ENCODE peak calls at places on chromosomes 4 and X, in seven cellular contexts. One of them, this sample, is unnamed.

GRCh38 chrX:1592863-1593201 is 1.4 kb downstream of the AKAP17A start:
- DNase-seq in foreskin fibroblast: peak; percentile 12
- DNase-seq in pancreas: no peak
- DNase-seq in uterus: no peak
- DNase-seq in CD8-positive, alpha-beta T cell: no peak
- DNase-seq in brain microvascular endothelial cell: no peak
- DNase-seq in MCF 10A: no peak
- DNase-seq in this sample: no peak

GRCh38 chrX:72621619-72622485 is 49.2 kb upstream of the HDAC8 start:
- DNase-seq in foreskin fibroblast: peak; percentile 58
- DNase-seq in pancreas: no peak
- DNase-seq in uterus: no peak
- DNase-seq in CD8-positive, alpha-beta T cell: no peak
- DNase-seq in brain microvascular endothelial cell: peak; percentile 32
- DNase-seq in MCF 10A: peak; percentile 47
- DNase-seq in this sample: no peak

GRCh38 chrX:42934020-42934701 is 156.2 kb upstream of the PPP1R2C start:
- DNase-seq in foreskin fibroblast: no peak
- DNase-seq in pancreas: no peak
- DNase-seq in uterus: no peak
- DNase-seq in CD8-positive, alpha-beta T cell: peak; percentile 11
- DNase-seq in brain microvascular endothelial cell: no peak
- DNase-seq in MCF 10A: no peak
- DNase-seq in this sample: no peak

GRCh38 chr4:4761128-4761991 is 98.1 kb upstream of the MSX1 start:
- DNase-seq in foreskin fibroblast: no peak
- DNase-seq in pancreas: no peak
- DNase-seq in uterus: no peak
- DNase-seq in CD8-positive, alpha-beta T cell: no peak
- DNase-seq in brain microvascular endothelial cell: no peak
- DNase-seq in MCF 10A: no peak
- DNase-seq in this sample: peak; percentile 28

GRCh38 chr4:112560084-112560483 is 44.1 kb upstream of the NEUROG2 start:
- DNase-seq in foreskin fibroblast: no peak
- DNase-seq in pancreas: no peak
- DNase-seq in uterus: no peak
- DNase-seq in CD8-positive, alpha-beta T cell: no peak
- DNase-seq in brain microvascular endothelial cell: no peak
- DNase-seq in MCF 10A: no peak
- DNase-seq in this sample: no peak

GRCh38 chr4:84151574-84151973 is 347.5 kb downstream of the NKX6-1 start:
- DNase-seq in foreskin fibroblast: no peak
- DNase-seq in pancreas: peak; percentile 18
- DNase-seq in uterus: no peak
- DNase-seq in CD8-positive, alpha-beta T cell: no peak
- DNase-seq in brain microvascular endothelial cell: no peak
- DNase-seq in MCF 10A: peak; percentile 26
- DNase-seq in this sample: no peak

GRCh38 chr4:73947239-73947985 is 34.4 kb downstream of the PF4 start:
- DNase-seq in foreskin fibroblast: no peak
- DNase-seq in pancreas: no peak
- DNase-seq in uterus: no peak
- DNase-seq in CD8-positive, alpha-beta T cell: no peak
- DNase-seq in brain microvascular endothelial cell: no peak
- DNase-seq in MCF 10A: no peak
- DNase-seq in this sample: no peak

GRCh38 chr4:71713611-71714203 is 70.2 kb downstream of the GC start:
- DNase-seq in foreskin fibroblast: peak; percentile 14
- DNase-seq in pancreas: no peak
- DNase-seq in uterus: no peak
- DNase-seq in CD8-positive, alpha-beta T cell: no peak
- DNase-seq in brain microvascular endothelial cell: no peak
- DNase-seq in MCF 10A: peak; percentile 62
- DNase-seq in this sample: no peak

GRCh38 chrX:134634691-134635090 is 23.6 kb downstream of the PLAC1 start:
- DNase-seq in foreskin fibroblast: peak; percentile 52
- DNase-seq in pancreas: no peak
- DNase-seq in uterus: no peak
- DNase-seq in CD8-positive, alpha-beta T cell: no peak
- DNase-seq in brain microvascular endothelial cell: no peak
- DNase-seq in MCF 10A: no peak
- DNase-seq in this sample: no peak

GRCh38 chr4:98517444-98518021 is 140.9 kb downstream of the TSPAN5 start:
- DNase-seq in foreskin fibroblast: peak; percentile 35
- DNase-seq in pancreas: no peak
- DNase-seq in uterus: no peak
- DNase-seq in CD8-positive, alpha-beta T cell: no peak
- DNase-seq in brain microvascular endothelial cell: peak; percentile 32
- DNase-seq in MCF 10A: no peak
- DNase-seq in this sample: no peak

GRCh38 chr4:140096921-140097320 is 57.1 kb downstream of the MAML3 start:
- DNase-seq in foreskin fibroblast: no peak
- DNase-seq in pancreas: no peak
- DNase-seq in uterus: no peak
- DNase-seq in CD8-positive, alpha-beta T cell: no peak
- DNase-seq in brain microvascular endothelial cell: no peak
- DNase-seq in MCF 10A: no peak
- DNase-seq in this sample: no peak

GRCh38 chr4:6196324-6196723 is 4.0 kb downstream of the JAKMIP1 start:
- DNase-seq in foreskin fibroblast: no peak
- DNase-seq in pancreas: no peak
- DNase-seq in uterus: no peak
- DNase-seq in CD8-positive, alpha-beta T cell: no peak
- DNase-seq in brain microvascular endothelial cell: no peak
- DNase-seq in MCF 10A: no peak
- DNase-seq in this sample: no peak

GRCh38 chrX:134459683-134460004 is 321 bp upstream of the HPRT1 start:
- DNase-seq in foreskin fibroblast: no peak
- DNase-seq in pancreas: no peak
- DNase-seq in uterus: no peak
- DNase-seq in CD8-positive, alpha-beta T cell: no peak
- DNase-seq in brain microvascular endothelial cell: peak; percentile 20
- DNase-seq in MCF 10A: peak; percentile 28
- DNase-seq in this sample: no peak

GRCh38 chrX:21490341-21490740 is 116.1 kb downstream of the CNKSR2 start:
- DNase-seq in foreskin fibroblast: no peak
- DNase-seq in pancreas: no peak
- DNase-seq in uterus: no peak
- DNase-seq in CD8-positive, alpha-beta T cell: no peak
- DNase-seq in brain microvascular endothelial cell: no peak
- DNase-seq in MCF 10A: no peak
- DNase-seq in this sample: no peak

GRCh38 chr4:1010522-1011021 is 854 bp upstream of the FGFRL1 start:
- DNase-seq in foreskin fibroblast: peak; percentile 90
- DNase-seq in pancreas: peak; percentile 68
- DNase-seq in uterus: peak; percentile 73
- DNase-seq in CD8-positive, alpha-beta T cell: peak; percentile 62
- DNase-seq in brain microvascular endothelial cell: peak; percentile 55
- DNase-seq in MCF 10A: peak; percentile 91
- DNase-seq in this sample: no peak

GRCh38 chr4:71303850-71304249 is 35.0 kb upstream of the SLC4A4 start:
- DNase-seq in foreskin fibroblast: no peak
- DNase-seq in pancreas: no peak
- DNase-seq in uterus: no peak
- DNase-seq in CD8-positive, alpha-beta T cell: no peak
- DNase-seq in brain microvascular endothelial cell: no peak
- DNase-seq in MCF 10A: no peak
- DNase-seq in this sample: no peak

GRCh38 chrX:53674581-53674980 is 11.9 kb downstream of the HUWE1 start:
- DNase-seq in foreskin fibroblast: no peak
- DNase-seq in pancreas: no peak
- DNase-seq in uterus: no peak
- DNase-seq in CD8-positive, alpha-beta T cell: no peak
- DNase-seq in brain microvascular endothelial cell: no peak
- DNase-seq in MCF 10A: no peak
- DNase-seq in this sample: no peak

GRCh38 chr4:38856524-38857337 is at the start of gene TLR6:
- DNase-seq in foreskin fibroblast: no peak
- DNase-seq in pancreas: peak; percentile 57
- DNase-seq in uterus: no peak
- DNase-seq in CD8-positive, alpha-beta T cell: peak; percentile 64
- DNase-seq in brain microvascular endothelial cell: peak; percentile 72
- DNase-seq in MCF 10A: peak; percentile 83
- DNase-seq in this sample: peak; percentile 54

GRCh38 chr4:180909279-180909678 is 1333.9 kb upstream of the TENM3 start:
- DNase-seq in foreskin fibroblast: no peak
- DNase-seq in pancreas: no peak
- DNase-seq in uterus: no peak
- DNase-seq in CD8-positive, alpha-beta T cell: no peak
- DNase-seq in brain microvascular endothelial cell: no peak
- DNase-seq in MCF 10A: peak; percentile 48
- DNase-seq in this sample: no peak

GRCh38 chr4:147518846-147519767 is 38.2 kb downstream of the EDNRA start:
- DNase-seq in foreskin fibroblast: peak; percentile 63
- DNase-seq in pancreas: peak; percentile 65
- DNase-seq in uterus: peak; percentile 40
- DNase-seq in CD8-positive, alpha-beta T cell: peak; percentile 37
- DNase-seq in brain microvascular endothelial cell: peak; percentile 81
- DNase-seq in MCF 10A: peak; percentile 77
- DNase-seq in this sample: peak; percentile 33

GRCh38 chr4:75733369-75733768 is 9.0 kb downstream of the USO1 start:
- DNase-seq in foreskin fibroblast: no peak
- DNase-seq in pancreas: no peak
- DNase-seq in uterus: no peak
- DNase-seq in CD8-positive, alpha-beta T cell: no peak
- DNase-seq in brain microvascular endothelial cell: no peak
- DNase-seq in MCF 10A: no peak
- DNase-seq in this sample: no peak

GRCh38 chr4:155005395-155006087 is 202.9 kb upstream of the NPY2R start:
- DNase-seq in foreskin fibroblast: peak; percentile 7
- DNase-seq in pancreas: no peak
- DNase-seq in uterus: no peak
- DNase-seq in CD8-positive, alpha-beta T cell: no peak
- DNase-seq in brain microvascular endothelial cell: peak; percentile 42
- DNase-seq in MCF 10A: peak; percentile 63
- DNase-seq in this sample: no peak
- TF ChIP-seq CTCF in foreskin fibroblast: no peak
- TF ChIP-seq CTCF in pancreas: no peak
- TF ChIP-seq CTCF in uterus: no peak
- TF ChIP-seq CTCF in CD8-positive, alpha-beta T cell: no peak
- TF ChIP-seq CTCF in brain microvascular endothelial cell: no peak
- TF ChIP-seq CTCF in MCF 10A: no peak
- TF ChIP-seq CTCF in this sample: no peak

GRCh38 chr4:31108762-31109161 is 388.6 kb downstream of the PCDH7 start:
- DNase-seq in foreskin fibroblast: no peak
- DNase-seq in pancreas: no peak
- DNase-seq in uterus: no peak
- DNase-seq in CD8-positive, alpha-beta T cell: no peak
- DNase-seq in brain microvascular endothelial cell: no peak
- DNase-seq in MCF 10A: no peak
- DNase-seq in this sample: no peak
- TF ChIP-seq CTCF in foreskin fibroblast: no peak
- TF ChIP-seq CTCF in pancreas: no peak
- TF ChIP-seq CTCF in uterus: no peak
- TF ChIP-seq CTCF in CD8-positive, alpha-beta T cell: no peak
- TF ChIP-seq CTCF in brain microvascular endothelial cell: no peak
- TF ChIP-seq CTCF in MCF 10A: no peak
- TF ChIP-seq CTCF in this sample: no peak

GRCh38 chr4:128287871-128288688 is 467 bp upstream of the PGRMC2 start:
- DNase-seq in foreskin fibroblast: peak; percentile 99
- DNase-seq in pancreas: peak; percentile 99
- DNase-seq in uterus: peak; percentile 99
- DNase-seq in CD8-positive, alpha-beta T cell: peak; percentile 100
- DNase-seq in brain microvascular endothelial cell: peak; percentile 100
- DNase-seq in MCF 10A: peak; percentile 99
- DNase-seq in this sample: peak; percentile 97
- TF ChIP-seq CTCF in foreskin fibroblast: no peak
- TF ChIP-seq CTCF in pancreas: no peak
- TF ChIP-seq CTCF in uterus: peak; percentile 38
- TF ChIP-seq CTCF in CD8-positive, alpha-beta T cell: no peak
- TF ChIP-seq CTCF in brain microvascular endothelial cell: peak; percentile 23
- TF ChIP-seq CTCF in MCF 10A: no peak
- TF ChIP-seq CTCF in this sample: peak; percentile 56

DNA sequence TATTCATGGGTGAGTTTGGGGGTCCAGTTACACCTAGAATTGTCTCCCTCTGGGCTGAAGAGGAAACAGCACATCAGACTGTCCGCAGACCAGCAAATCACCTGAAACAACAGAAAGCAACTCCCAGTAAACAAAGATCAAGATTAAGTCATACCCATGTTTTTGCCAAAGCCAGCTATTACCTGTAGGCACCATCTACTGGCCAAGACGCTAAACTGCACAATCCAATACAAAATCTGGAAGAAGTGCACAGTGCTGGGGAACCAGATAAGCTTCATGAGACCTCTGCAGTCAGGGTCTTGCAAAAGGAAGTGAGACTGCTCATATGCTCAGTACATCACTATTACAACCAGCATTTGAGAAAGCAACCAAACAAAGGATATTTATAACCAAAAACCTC is 157.5 kb upstream of the ITM2A start:
- DNase-seq in foreskin fibroblast: no peak
- DNase-seq in pancreas: no peak
- DNase-seq in uterus: no peak
- DNase-seq in CD8-positive, alpha-beta T cell: no peak
- DNase-seq in brain microvascular endothelial cell: no peak
- DNase-seq in MCF 10A: peak; percentile 25
- DNase-seq in this sample: no peak
- TF ChIP-seq CTCF in foreskin fibroblast: no peak
- TF ChIP-seq CTCF in pancreas: no peak
- TF ChIP-seq CTCF in uterus: no peak
- TF ChIP-seq CTCF in CD8-positive, alpha-beta T cell: no peak
- TF ChIP-seq CTCF in brain microvascular endothelial cell: peak; percentile 35
- TF ChIP-seq CTCF in MCF 10A: peak; percentile 19
- TF ChIP-seq CTCF in this sample: peak; percentile 32

GRCh38 chrX:103017542-103017941 is 46.4 kb downstream of the BEX1 start:
- DNase-seq in foreskin fibroblast: no peak
- DNase-seq in pancreas: no peak
- DNase-seq in uterus: no peak
- DNase-seq in CD8-positive, alpha-beta T cell: no peak
- DNase-seq in brain microvascular endothelial cell: no peak
- DNase-seq in MCF 10A: no peak
- DNase-seq in this sample: no peak
- TF ChIP-seq CTCF in foreskin fibroblast: peak; percentile 10
- TF ChIP-seq CTCF in pancreas: no peak
- TF ChIP-seq CTCF in uterus: no peak
- TF ChIP-seq CTCF in CD8-positive, alpha-beta T cell: no peak
- TF ChIP-seq CTCF in brain microvascular endothelial cell: peak; percentile 34
- TF ChIP-seq CTCF in MCF 10A: peak; percentile 12
- TF ChIP-seq CTCF in this sample: no peak

DNA sequence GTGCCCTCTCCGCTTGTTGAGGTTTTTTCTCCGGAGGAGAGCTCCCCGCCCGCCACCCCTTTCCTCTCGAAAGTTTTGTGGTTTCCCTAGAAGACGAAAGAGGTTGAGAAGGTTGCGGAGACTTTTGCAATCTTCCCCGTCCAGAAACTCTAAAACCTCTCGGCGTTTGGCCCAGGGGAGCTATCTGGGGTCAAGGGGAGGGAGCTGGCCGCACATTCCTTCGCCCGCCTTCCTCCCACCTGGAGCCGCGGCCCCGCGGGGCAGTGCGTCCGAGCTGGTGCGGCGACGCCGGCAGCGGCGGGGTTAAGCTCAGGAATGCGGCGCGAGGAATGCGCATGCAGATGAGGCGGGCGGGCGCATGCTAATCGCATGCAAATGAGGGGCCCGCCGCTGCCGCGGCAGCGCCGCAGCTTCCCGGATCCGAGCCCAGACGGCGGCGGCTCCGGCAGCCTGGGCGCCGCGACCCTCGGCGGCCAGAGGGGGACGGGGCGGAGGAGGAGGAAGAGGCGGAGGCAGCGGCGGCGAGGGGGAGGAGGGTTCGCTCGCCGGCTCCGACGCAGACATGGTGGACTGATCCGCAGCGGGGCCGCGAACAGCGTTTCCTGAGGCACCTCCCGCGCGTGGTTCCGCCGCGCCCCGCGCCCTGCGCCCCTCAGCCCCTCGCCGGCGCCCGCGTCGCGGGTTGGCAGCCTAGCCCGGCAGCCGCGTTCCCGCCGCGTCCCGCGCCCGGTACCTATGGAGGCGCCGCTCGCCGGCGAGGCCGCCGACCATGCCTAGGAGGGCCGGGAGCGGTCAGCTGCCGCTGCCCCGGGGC is at the start of gene WWC2:
- DNase-seq in foreskin fibroblast: peak; percentile 94
- DNase-seq in pancreas: peak; percentile 90
- DNase-seq in uterus: peak; percentile 89
- DNase-seq in CD8-positive, alpha-beta T cell: peak; percentile 62
- DNase-seq in brain microvascular endothelial cell: peak; percentile 84
- DNase-seq in MCF 10A: peak; percentile 92
- DNase-seq in this sample: peak; percentile 76
- TF ChIP-seq CTCF in foreskin fibroblast: no peak
- TF ChIP-seq CTCF in pancreas: no peak
- TF ChIP-seq CTCF in uterus: peak; percentile 15
- TF ChIP-seq CTCF in CD8-positive, alpha-beta T cell: no peak
- TF ChIP-seq CTCF in brain microvascular endothelial cell: no peak
- TF ChIP-seq CTCF in MCF 10A: no peak
- TF ChIP-seq CTCF in this sample: peak; percentile 23

This sample was measured in neural crest cell.